ENCODE peak calls at places on chromosome 15, in eight cellular contexts. I, C, U, D, R, L, J and P are unnamed samples.

GRCh38 chr15:38886315-38887163 is 321.9 kb upstream of the RASGRP1 start:
- DNase-seq in I (peak; percentile 40), C (no peak), U (no peak), D (peak; percentile 90), R (peak; percentile 88), L (peak; percentile 82), J (no peak), P (peak; percentile 94)

GRCh38 chr15:55742498-55742926 is 440 bp downstream of the PRTG start:
- DNase-seq in I (peak; percentile 41), C (peak; percentile 72), U (peak; percentile 33), D (peak; percentile 40), R (peak; percentile 32), L (peak; percentile 18), J (peak; percentile 23), P (peak; percentile 27)

GRCh38 chr15:44347495-44347894 is 59.0 kb downstream of the GOLM2 start:
- DNase-seq in I (no peak), C (no peak), U (no peak), D (no peak), R (no peak), L (no peak), J (no peak), P (no peak)

GRCh38 chr15:89179966-89180875 is 41.2 kb downstream of the RLBP1 start:
- DNase-seq in I (no peak), C (no peak), U (no peak), D (no peak), R (peak; percentile 47), L (no peak), J (no peak), P (peak; percentile 20)

GRCh38 chr15:52076889-52077781 is 35.4 kb downstream of the BCL2L10 start:
- DNase-seq in I (peak; percentile 71), C (no peak), U (no peak), D (peak; percentile 44), R (peak; percentile 51), L (peak; percentile 81), J (no peak), P (peak; percentile 60)

GRCh38 chr15:29685156-29686078 is 136.9 kb downstream of the TJP1 start:
- DNase-seq in I (no peak), C (no peak), U (no peak), D (peak; percentile 37), R (peak; percentile 59), L (peak; percentile 60), J (no peak), P (peak; percentile 55)

GRCh38 chr15:78810377-78811123 is 714 bp downstream of the ADAMTS7 start:
- DNase-seq in I (peak; percentile 79), C (peak; percentile 81), U (peak; percentile 54), D (peak; percentile 66), R (peak; percentile 40), L (peak; percentile 12), J (peak; percentile 63), P (peak; percentile 47)

GRCh38 chr15:49688135-49688790 is 67.4 kb downstream of the DTWD1 start:
- DNase-seq in I (no peak), C (no peak), U (no peak), D (peak; percentile 20), R (peak; percentile 41), L (peak; percentile 48), J (no peak), P (no peak)

GRCh38 chr15:96463376-96463775 is 132.9 kb downstream of the NR2F2 start:
- DNase-seq in I (no peak), C (no peak), U (no peak), D (no peak), R (no peak), L (no peak), J (no peak), P (no peak)

GRCh38 chr15:68352401-68353062 is 75.0 kb downstream of the FEM1B start:
- DNase-seq in I (peak; percentile 53), C (no peak), U (no peak), D (peak; percentile 94), R (peak; percentile 96), L (peak; percentile 96), J (no peak), P (peak; percentile 95)

GRCh38 chr15:60006203-60006782 is 2.2 kb downstream of the FOXB1 start:
- DNase-seq in I (no peak), C (peak; percentile 42), U (no peak), D (peak; percentile 34), R (peak; percentile 21), L (no peak), J (peak; percentile 94), P (peak; percentile 26)

GRCh38 chr15:80591938-80592825 is 102.9 kb upstream of the ABHD17C start:
- DNase-seq in I (no peak), C (no peak), U (no peak), D (no peak), R (no peak), L (no peak), J (no peak), P (no peak)

GRCh38 chr15:69299451-69300128 is 878 bp downstream of the PAQR5 start:
- DNase-seq in I (peak; percentile 65), C (no peak), U (no peak), D (no peak), R (no peak), L (no peak), J (peak; percentile 24), P (no peak)

GRCh38 chr15:36491912-36492311 is 87.5 kb upstream of the CDIN1 start:
- DNase-seq in I (no peak), C (no peak), U (no peak), D (no peak), R (no peak), L (no peak), J (no peak), P (no peak)

GRCh38 chr15:70795311-70795665 is 31.9 kb upstream of the UACA start:
- DNase-seq in I (peak; percentile 96), C (no peak), U (no peak), D (peak; percentile 88), R (peak; percentile 92), L (peak; percentile 93), J (no peak), P (peak; percentile 91)

GRCh38 chr15:80739919-80740318 is 39.3 kb upstream of the CEMIP start:
- DNase-seq in I (no peak), C (no peak), U (no peak), D (no peak), R (no peak), L (no peak), J (no peak), P (no peak)

GRCh38 chr15:71940004-71940588 is 129.7 kb downstream of the NR2E3 start:
- DNase-seq in I (no peak), C (no peak), U (no peak), D (no peak), R (no peak), L (no peak), J (no peak), P (no peak)

GRCh38 chr15:101379647-101380046 is 84.6 kb upstream of the SNRPA1 start:
- DNase-seq in I (no peak), C (no peak), U (no peak), D (no peak), R (no peak), L (no peak), J (no peak), P (no peak)

GRCh38 chr15:101381671-101382212 is 86.7 kb upstream of the SNRPA1 start:
- DNase-seq in I (no peak), C (no peak), U (no peak), D (no peak), R (no peak), L (no peak), J (no peak), P (no peak)

GRCh38 chr15:101380146-101380545 is 85.1 kb upstream of the SNRPA1 start:
- DNase-seq in I (no peak), C (no peak), U (no peak), D (no peak), R (no peak), L (no peak), J (no peak), P (no peak)

GRCh38 chr15:101384276-101384675 is 89.2 kb upstream of the SNRPA1 start:
- DNase-seq in I (no peak), C (no peak), U (no peak), D (no peak), R (no peak), L (no peak), J (no peak), P (no peak)

GRCh38 chr15:101382544-101382943 is 87.5 kb upstream of the SNRPA1 start:
- DNase-seq in I (no peak), C (no peak), U (no peak), D (no peak), R (no peak), L (no peak), J (no peak), P (no peak)
- TF ChIP-seq CTCF in I (no peak), C (no peak), U (no peak), D (no peak), R (no peak), L (no peak), J (no peak), P (no peak)

GRCh38 chr15:73601449-73602425 is 31.5 kb downstream of the NPTN start:
- DNase-seq in I (peak; percentile 17), C (no peak), U (peak; percentile 36), D (peak; percentile 76), R (peak; percentile 65), L (peak; percentile 52), J (peak; percentile 38), P (peak; percentile 80)
- H3K4me3 ChIP-seq in I (peak overlapping the region; percentile 12), C (no peak overlapping the region), U (no peak overlapping the region), D (no peak overlapping the region), R (no peak overlapping the region), L (no peak overlapping the region), J (peak overlapping the region; percentile 44), P (no peak overlapping the region)

GRCh38 chr15:90221251-90221900 is 12.4 kb downstream of the CIB1 start:
- DNase-seq in I (peak; percentile 95), C (peak; percentile 87), U (peak; percentile 74), D (peak; percentile 96), R (peak; percentile 95), L (peak; percentile 77), J (peak; percentile 90), P (peak; percentile 93)
- TF ChIP-seq CTCF in I (peak; percentile 91), C (peak; percentile 48), U (peak; percentile 45), D (peak; percentile 93), R (peak; percentile 93), L (peak; percentile 89), J (peak; percentile 65), P (peak; percentile 92)

GRCh38 chr15:91783001-91783400 is 70.5 kb upstream of the SLCO3A1 start:
- DNase-seq in I (no peak), C (no peak), U (no peak), D (no peak), R (no peak), L (no peak), J (no peak), P (no peak)

GRCh38 chr15:91779960-91780359 is 73.5 kb upstream of the SLCO3A1 start:
- DNase-seq in I (no peak), C (no peak), U (no peak), D (no peak), R (no peak), L (no peak), J (no peak), P (no peak)

GRCh38 chr15:91782221-91782620 is 71.3 kb upstream of the SLCO3A1 start:
- DNase-seq in I (no peak), C (no peak), U (peak; percentile 53), D (no peak), R (peak; percentile 2), L (no peak), J (no peak), P (no peak)

GRCh38 chr15:91783451-91783850 is 70.1 kb upstream of the SLCO3A1 start:
- DNase-seq in I (no peak), C (no peak), U (no peak), D (no peak), R (no peak), L (no peak), J (no peak), P (no peak)

DNA sequence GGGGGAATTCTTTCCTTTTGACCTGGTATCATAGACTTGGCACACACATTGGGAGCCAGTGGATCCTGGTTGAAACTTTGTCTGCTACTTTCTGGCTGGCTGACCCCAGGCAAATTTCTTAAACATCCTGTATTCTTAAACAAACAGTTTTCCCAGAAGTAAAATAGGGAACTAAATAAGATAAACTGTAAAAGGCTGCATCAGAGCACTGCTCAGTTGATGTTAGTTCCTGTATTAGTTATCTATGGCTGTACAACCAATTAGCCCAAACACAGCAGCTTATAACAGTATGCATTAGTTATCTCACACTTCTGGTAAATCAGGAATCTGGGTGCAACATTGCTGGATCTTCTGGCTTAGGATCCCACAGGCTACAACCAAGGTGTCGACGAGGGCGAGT is 73.1 kb upstream of the SLCO3A1 start:
- DNase-seq in I (no peak), C (no peak), U (no peak), D (no peak), R (no peak), L (no peak), J (no peak), P (no peak)
- H3K4me3 ChIP-seq in I (no peak overlapping the region), C (no peak overlapping the region), U (no peak overlapping the region), D (no peak overlapping the region), R (no peak overlapping the region), L (no peak overlapping the region), J (no peak overlapping the region), P (no peak overlapping the region)